ENCODE peak calls at places on chromosomes 11 and 22, in four cellular contexts. One of them, this sample, is unnamed. For H3K4me1, the result is how much of the 10 kb centered on the place peaks cover.

GRCh38 chr11:83724704-83725114 is 438.5 kb upstream of the CCDC90B start:
- DNase-seq in stomach: peak
- DNase-seq in K562: no peak
- DNase-seq in endothelial cell of umbilical vein: no peak
- DNase-seq in this sample: no peak

GRCh38 chr22:49062155-49063039 is 765.3 kb downstream of the BRD1 start:
- DNase-seq in stomach: no peak
- DNase-seq in K562: no peak
- DNase-seq in endothelial cell of umbilical vein: no peak
- DNase-seq in this sample: no peak

GRCh38 chr22:47777426-47777825 is 1015.0 kb downstream of the TBC1D22A start:
- DNase-seq in stomach: no peak
- DNase-seq in K562: no peak
- DNase-seq in endothelial cell of umbilical vein: no peak
- DNase-seq in this sample: no peak

GRCh38 chr11:114330373-114330772 is 34.2 kb downstream of the NNMT start:
- DNase-seq in stomach: no peak
- DNase-seq in K562: no peak
- DNase-seq in endothelial cell of umbilical vein: no peak
- DNase-seq in this sample: no peak

GRCh38 chr11:121071456-121072236 is 29.4 kb upstream of the TECTA start:
- DNase-seq in stomach: no peak
- DNase-seq in K562: peak
- DNase-seq in endothelial cell of umbilical vein: peak
- DNase-seq in this sample: no peak

GRCh38 chr11:61893981-61894380 is 2.6 kb upstream of the FADS3 start:
- DNase-seq in stomach: no peak
- DNase-seq in K562: no peak
- DNase-seq in endothelial cell of umbilical vein: peak
- DNase-seq in this sample: no peak

GRCh38 chr11:19241260-19242183 is 777 bp upstream of the E2F8 start:
- DNase-seq in stomach: no peak
- DNase-seq in K562: peak
- DNase-seq in endothelial cell of umbilical vein: peak
- DNase-seq in this sample: no peak

GRCh38 chr11:105078283-105078682 is 33.1 kb upstream of the CARD16 start:
- DNase-seq in stomach: no peak
- DNase-seq in K562: no peak
- DNase-seq in endothelial cell of umbilical vein: no peak
- DNase-seq in this sample: no peak

GRCh38 chr11:48018561-48019229 is 38.3 kb downstream of the PTPRJ start:
- DNase-seq in stomach: no peak
- DNase-seq in K562: no peak
- DNase-seq in endothelial cell of umbilical vein: peak
- DNase-seq in this sample: no peak

GRCh38 chr11:123505546-123506299 is 75.7 kb downstream of the GRAMD1B start:
- DNase-seq in stomach: no peak
- DNase-seq in K562: no peak
- DNase-seq in endothelial cell of umbilical vein: no peak
- DNase-seq in this sample: no peak

GRCh38 chr11:91220476-91221202 is 997.8 kb upstream of the CHORDC1 start:
- DNase-seq in stomach: no peak
- DNase-seq in K562: no peak
- DNase-seq in endothelial cell of umbilical vein: no peak
- DNase-seq in this sample: no peak

GRCh38 chr11:57566564-57567209 is 785 bp downstream of the UBE2L6 start:
- DNase-seq in stomach: no peak
- DNase-seq in K562: no peak
- DNase-seq in endothelial cell of umbilical vein: peak
- DNase-seq in this sample: no peak

GRCh38 chr11:16289541-16289940 is 66.8 kb downstream of the SOX6 start:
- DNase-seq in stomach: no peak
- DNase-seq in K562: no peak
- DNase-seq in endothelial cell of umbilical vein: no peak
- DNase-seq in this sample: no peak

GRCh38 chr11:2987881-2988280 is 4.2 kb downstream of the NAP1L4 start:
- DNase-seq in stomach: no peak
- DNase-seq in K562: no peak
- DNase-seq in endothelial cell of umbilical vein: peak
- DNase-seq in this sample: no peak

GRCh38 chr11:43145653-43146052 is 166.1 kb upstream of the API5 start:
- DNase-seq in stomach: no peak
- DNase-seq in K562: no peak
- DNase-seq in endothelial cell of umbilical vein: no peak
- DNase-seq in this sample: no peak

GRCh38 chr11:36751251-36751839 is 153.3 kb upstream of the RAG2 start:
- DNase-seq in stomach: no peak
- DNase-seq in K562: no peak
- DNase-seq in endothelial cell of umbilical vein: no peak
- DNase-seq in this sample: no peak

GRCh38 chr11:23192256-23192655 is 332.0 kb upstream of the CCDC179 start:
- DNase-seq in stomach: no peak
- DNase-seq in K562: no peak
- DNase-seq in endothelial cell of umbilical vein: no peak
- DNase-seq in this sample: no peak

GRCh38 chr22:38766076-38766777 is 10.4 kb upstream of the SUN2 start:
- DNase-seq in stomach: peak
- DNase-seq in K562: peak
- DNase-seq in endothelial cell of umbilical vein: peak
- DNase-seq in this sample: no peak

GRCh38 chr11:76653674-76654309 is 16.8 kb downstream of the LRRC32 start:
- DNase-seq in stomach: no peak
- DNase-seq in K562: no peak
- DNase-seq in endothelial cell of umbilical vein: no peak
- DNase-seq in this sample: no peak

GRCh38 chr11:119318240-119319135 is 1.6 kb upstream of the MCAM start:
- DNase-seq in stomach: no peak
- DNase-seq in K562: peak
- DNase-seq in endothelial cell of umbilical vein: peak
- DNase-seq in this sample: no peak

GRCh38 chr22:39344046-39344390 is 5.8 kb upstream of the SYNGR1 start:
- DNase-seq in stomach: no peak
- DNase-seq in K562: peak
- DNase-seq in endothelial cell of umbilical vein: no peak
- DNase-seq in this sample: no peak

GRCh38 chr11:92643827-92644226 is 325.6 kb upstream of the MTNR1B start:
- DNase-seq in stomach: no peak
- DNase-seq in K562: no peak
- DNase-seq in endothelial cell of umbilical vein: no peak
- DNase-seq in this sample: no peak

GRCh38 chr11:113401718-113402117 is 14.1 kb downstream of the ANKK1 start:
- DNase-seq in stomach: peak
- DNase-seq in K562: no peak
- DNase-seq in endothelial cell of umbilical vein: peak
- DNase-seq in this sample: no peak

GRCh38 chr11:119571311-119571710 is 148.3 kb upstream of the THY1 start:
- DNase-seq in stomach: no peak
- DNase-seq in K562: no peak
- DNase-seq in endothelial cell of umbilical vein: no peak
- DNase-seq in this sample: no peak

GRCh38 chr22:38870791-38871359 is 1.1 kb downstream of the CBX6 start:
- DNase-seq in stomach: peak
- DNase-seq in K562: no peak
- DNase-seq in endothelial cell of umbilical vein: no peak
- DNase-seq in this sample: no peak

GRCh38 chr11:6365659-6366058 is 24.6 kb upstream of the SMPD1 start:
- DNase-seq in stomach: peak
- DNase-seq in K562: no peak
- DNase-seq in endothelial cell of umbilical vein: no peak
- DNase-seq in this sample: no peak

GRCh38 chr11:17649696-17650600 is 69.4 kb upstream of the MYOD1 start:
- DNase-seq in stomach: no peak
- DNase-seq in K562: no peak
- DNase-seq in endothelial cell of umbilical vein: peak
- DNase-seq in this sample: no peak

GRCh38 chr22:28936200-28936599 is 52.8 kb downstream of the ZNRF3 start:
- DNase-seq in stomach: no peak
- DNase-seq in K562: no peak
- DNase-seq in endothelial cell of umbilical vein: no peak
- DNase-seq in this sample: no peak
- H3K4me1 ChIP-seq in stomach: under half
- H3K4me1 ChIP-seq in K562: under half
- H3K4me1 ChIP-seq in endothelial cell of umbilical vein: under half
- H3K4me1 ChIP-seq in this sample: under half

GRCh38 chr11:299951-300735 is 817 bp upstream of the IFITM5 start:
- DNase-seq in stomach: no peak
- DNase-seq in K562: peak
- DNase-seq in endothelial cell of umbilical vein: no peak
- DNase-seq in this sample: no peak
- TF ChIP-seq POLR2AphosphoS5 in stomach: no peak
- TF ChIP-seq POLR2AphosphoS5 in K562: no peak
- TF ChIP-seq POLR2AphosphoS5 in endothelial cell of umbilical vein: no peak
- TF ChIP-seq POLR2AphosphoS5 in this sample: no peak

GRCh38 chr11:124900464-124900863 is 2.8 kb upstream of the ROBO4 start:
- DNase-seq in stomach: no peak
- DNase-seq in K562: no peak
- DNase-seq in endothelial cell of umbilical vein: peak
- DNase-seq in this sample: no peak

GRCh38 chr11:124897681-124898680 is at the start of gene ROBO4:
- DNase-seq in stomach: no peak
- DNase-seq in K562: no peak
- DNase-seq in endothelial cell of umbilical vein: peak
- DNase-seq in this sample: peak

GRCh38 chr11:124896821-124897391 is 759 bp downstream of the ROBO4 start:
- DNase-seq in stomach: no peak
- DNase-seq in K562: no peak
- DNase-seq in endothelial cell of umbilical vein: no peak
- DNase-seq in this sample: no peak

GRCh38 chr11:124899376-124900145 is 1.9 kb upstream of the ROBO4 start:
- DNase-seq in stomach: no peak
- DNase-seq in K562: no peak
- DNase-seq in endothelial cell of umbilical vein: peak
- DNase-seq in this sample: no peak

GRCh38 chr11:124898711-124899110 is 1.0 kb upstream of the ROBO4 start:
- DNase-seq in stomach: no peak
- DNase-seq in K562: no peak
- DNase-seq in endothelial cell of umbilical vein: peak
- DNase-seq in this sample: no peak
- H3K4me1 ChIP-seq in stomach: under half
- H3K4me1 ChIP-seq in K562: under half
- H3K4me1 ChIP-seq in endothelial cell of umbilical vein: half or more
- H3K4me1 ChIP-seq in this sample: under half

GRCh38 chr22:32558681-32559355 is 84.2 kb downstream of the FBXO7 start:
- DNase-seq in stomach: peak
- DNase-seq in K562: no peak
- DNase-seq in endothelial cell of umbilical vein: no peak
- DNase-seq in this sample: peak
- TF ChIP-seq POLR2AphosphoS5 in stomach: no peak
- TF ChIP-seq POLR2AphosphoS5 in K562: no peak
- TF ChIP-seq POLR2AphosphoS5 in endothelial cell of umbilical vein: no peak
- TF ChIP-seq POLR2AphosphoS5 in this sample: no peak

GRCh38 chr22:37549704-37550059 is 10.6 kb upstream of the CDC42EP1 start:
- DNase-seq in stomach: peak
- DNase-seq in K562: no peak
- DNase-seq in endothelial cell of umbilical vein: peak
- DNase-seq in this sample: no peak
- H3K4me1 ChIP-seq in stomach: half or more
- H3K4me1 ChIP-seq in K562: half or more
- H3K4me1 ChIP-seq in endothelial cell of umbilical vein: under half
- H3K4me1 ChIP-seq in this sample: under half

GRCh38 chr11:12497431-12497830 is 120.1 kb downstream of the PARVA start:
- DNase-seq in stomach: no peak
- DNase-seq in K562: no peak
- DNase-seq in endothelial cell of umbilical vein: no peak
- DNase-seq in this sample: no peak
- TF ChIP-seq POLR2AphosphoS5 in stomach: no peak
- TF ChIP-seq POLR2AphosphoS5 in K562: no peak
- TF ChIP-seq POLR2AphosphoS5 in endothelial cell of umbilical vein: no peak
- TF ChIP-seq POLR2AphosphoS5 in this sample: no peak

This sample was measured in Panc1.